ENCODE peak calls at places on chromosomes 2 and 18, in ten cellular contexts. K is IMR-90, R is uterus, Q is K562, Y is GM12878, O is tibial nerve, A is breast epithelium, H is prostate gland, V is endothelial cell of umbilical vein, U is body of pancreas. J is an unnamed sample. For H3K9me3, the result is how much of the 10 kb centered on the place peaks cover.

GRCh38 chr2:50143822-50144575 is 887.9 kb downstream of the NRXN1 start:
- DNase-seq in K (no peak), R (no peak), Q (peak), Y (peak), O (no peak), A (no peak), H (peak), V (peak), U (no peak), J (peak)

GRCh38 chr2:3971313-3972192 is 268.2 kb downstream of the DCDC2C start:
- DNase-seq in K (no peak), R (no peak), Q (no peak), Y (no peak), O (no peak), A (no peak), H (no peak), V (no peak), U (no peak), J (no peak)

GRCh38 chr2:17901246-17901645 is 22.8 kb downstream of the KCNS3 start:
- DNase-seq in K (no peak), R (no peak), Q (no peak), Y (no peak), O (peak), A (no peak), H (no peak), V (no peak), U (no peak), J (no peak)

GRCh38 chr18:48018806-48019295 is 88.4 kb upstream of the SMAD2 start:
- DNase-seq in K (no peak), R (no peak), Q (no peak), Y (no peak), O (no peak), A (no peak), H (no peak), V (no peak), U (no peak), J (no peak)

GRCh38 chr2:127597984-127598380 is 48.0 kb upstream of the GPR17 start:
- DNase-seq in K (peak), R (no peak), Q (no peak), Y (no peak), O (no peak), A (no peak), H (no peak), V (no peak), U (no peak), J (no peak)

GRCh38 chr18:76866631-76867030 is 44.3 kb downstream of the ZNF236 start:
- DNase-seq in K (no peak), R (no peak), Q (no peak), Y (no peak), O (no peak), A (no peak), H (no peak), V (no peak), U (no peak), J (no peak)

GRCh38 chr2:207107551-207107950 is 58.2 kb downstream of the KLF7 start:
- DNase-seq in K (no peak), R (no peak), Q (no peak), Y (no peak), O (no peak), A (no peak), H (no peak), V (no peak), U (no peak), J (no peak)

GRCh38 chr2:127569274-127570065 is 34.0 kb downstream of the MYO7B start:
- DNase-seq in K (peak), R (no peak), Q (no peak), Y (no peak), O (no peak), A (no peak), H (no peak), V (peak), U (no peak), J (peak)

GRCh38 chr2:39492701-39493100 is 55.6 kb upstream of the MAP4K3 start:
- DNase-seq in K (no peak), R (no peak), Q (no peak), Y (no peak), O (no peak), A (no peak), H (no peak), V (no peak), U (no peak), J (no peak)

GRCh38 chr18:48885951-48886400 is 64.8 kb downstream of the SMAD7 start:
- DNase-seq in K (no peak), R (no peak), Q (no peak), Y (no peak), O (no peak), A (no peak), H (no peak), V (no peak), U (no peak), J (no peak)

GRCh38 chr2:168416555-168416954 is 39.5 kb upstream of the CERS6 start:
- DNase-seq in K (no peak), R (no peak), Q (no peak), Y (no peak), O (no peak), A (no peak), H (no peak), V (no peak), U (no peak), J (no peak)

GRCh38 chr2:182914852-182915251 is 48.4 kb upstream of the FRZB start:
- DNase-seq in K (no peak), R (no peak), Q (no peak), Y (no peak), O (no peak), A (no peak), H (no peak), V (no peak), U (no peak), J (no peak)

GRCh38 chr2:182911813-182912517 is 45.5 kb upstream of the FRZB start:
- DNase-seq in K (peak), R (no peak), Q (no peak), Y (no peak), O (no peak), A (no peak), H (no peak), V (no peak), U (no peak), J (no peak)

GRCh38 chr2:182913064-182913463 is 46.6 kb upstream of the FRZB start:
- DNase-seq in K (no peak), R (no peak), Q (no peak), Y (no peak), O (no peak), A (no peak), H (no peak), V (no peak), U (no peak), J (no peak)

GRCh38 chr2:182915369-182916326 is 49.2 kb upstream of the FRZB start:
- DNase-seq in K (peak), R (no peak), Q (no peak), Y (no peak), O (no peak), A (no peak), H (no peak), V (no peak), U (no peak), J (peak)

DNA sequence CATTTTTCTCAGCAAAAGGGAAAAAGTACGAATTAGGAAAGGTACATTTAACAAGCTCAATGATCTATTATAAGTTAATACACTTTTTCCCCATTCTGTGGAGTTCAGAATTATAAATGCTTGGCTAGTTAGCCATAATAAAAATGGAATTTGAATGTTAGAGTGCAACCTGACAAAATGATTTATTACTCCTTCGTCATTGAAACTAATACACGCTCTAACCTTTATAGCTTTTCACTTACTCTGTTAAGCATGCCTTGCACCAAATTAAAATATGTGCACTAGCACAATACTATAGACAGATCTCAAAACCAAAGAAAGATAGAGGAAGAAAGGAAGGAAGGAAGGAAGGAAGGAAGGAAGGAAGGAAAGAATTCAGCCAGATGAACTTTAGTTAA is 46.1 kb upstream of the FRZB start:
- DNase-seq in K (no peak), R (no peak), Q (no peak), Y (no peak), O (no peak), A (no peak), H (no peak), V (no peak), U (no peak), J (no peak)
- H3K4me3 ChIP-seq in K (no peak), R (no peak), Q (no peak), Y (no peak), O (no peak), A (no peak), H (no peak), V (no peak), U (no peak), J (no peak)

GRCh38 chr2:25777077-25777476 is 101.2 kb downstream of the ASXL2 start:
- DNase-seq in K (no peak), R (no peak), Q (no peak), Y (no peak), O (no peak), A (no peak), H (no peak), V (no peak), U (no peak), J (no peak)

GRCh38 chr2:25772078-25772477 is 98.7 kb upstream of the DTNB start:
- DNase-seq in K (no peak), R (no peak), Q (no peak), Y (no peak), O (no peak), A (no peak), H (no peak), V (no peak), U (no peak), J (no peak)
- H3K9me3 ChIP-seq in K (under half), R (under half), Q (under half), Y (under half), O (under half), A (under half), H (under half), V (under half), U (under half), J (under half)

GRCh38 chr2:172943563-172943962 is 132.1 kb upstream of the MAP3K20 start:
- DNase-seq in K (no peak), R (no peak), Q (no peak), Y (no peak), O (no peak), A (no peak), H (no peak), V (no peak), U (no peak), J (no peak)

GRCh38 chr2:172938713-172939375 is 136.8 kb upstream of the MAP3K20 start:
- DNase-seq in K (peak), R (no peak), Q (no peak), Y (no peak), O (no peak), A (no peak), H (no peak), V (no peak), U (no peak), J (no peak)

GRCh38 chr2:172937884-172938712 is 137.5 kb upstream of the MAP3K20 start:
- DNase-seq in K (no peak), R (no peak), Q (no peak), Y (no peak), O (no peak), A (no peak), H (no peak), V (no peak), U (no peak), J (no peak)
- TF ChIP-seq POLR2A in K (no peak), R (no peak), Q (no peak), Y (no peak), O (no peak), A (no peak), H (no peak), V (no peak), U (no peak), J (no peak)

GRCh38 chr18:712401-713134 is at the start of gene ENOSF1:
- DNase-seq in K (peak), R (peak), Q (peak), Y (no peak), O (peak), A (peak), H (peak), V (peak), U (peak), J (peak)

GRCh38 chr18:711693-712400 is 583 bp downstream of the ENOSF1 start:
- DNase-seq in K (peak), R (peak), Q (peak), Y (peak), O (peak), A (peak), H (peak), V (peak), U (peak), J (peak)

GRCh38 chr18:711330-711692 is 1.1 kb downstream of the ENOSF1 start:
- DNase-seq in K (no peak), R (no peak), Q (peak), Y (no peak), O (no peak), A (no peak), H (no peak), V (no peak), U (no peak), J (no peak)

GRCh38 chr18:710418-711300 is 1.8 kb downstream of the ENOSF1 start:
- DNase-seq in K (no peak), R (no peak), Q (no peak), Y (no peak), O (no peak), A (no peak), H (no peak), V (no peak), U (peak), J (no peak)

GRCh38 chr18:713135-713490 is 683 bp upstream of the ENOSF1 start:
- DNase-seq in K (no peak), R (no peak), Q (no peak), Y (no peak), O (no peak), A (no peak), H (no peak), V (no peak), U (no peak), J (no peak)
- H3K4me3 ChIP-seq in K (no peak), R (no peak), Q (no peak), Y (no peak), O (peak), A (peak), H (peak), V (no peak), U (no peak), J (no peak)

GRCh38 chr2:84467389-84467788 is 8.3 kb upstream of the SUCLG1 start:
- DNase-seq in K (no peak), R (no peak), Q (no peak), Y (no peak), O (no peak), A (no peak), H (no peak), V (no peak), U (no peak), J (no peak)
- H3K9me3 ChIP-seq in K (under half), R (under half), Q (under half), Y (under half), O (under half), A (under half), H (under half), V (under half), U (under half), J (under half)

GRCh38 chr2:84459028-84459943 is at the start of gene SUCLG1:
- DNase-seq in K (peak), R (peak), Q (peak), Y (peak), O (peak), A (peak), H (peak), V (peak), U (peak), J (peak)
- TF ChIP-seq POLR2A in K (peak), R (peak), Q (peak), Y (peak), O (peak), A (no peak), H (peak), V (peak), U (peak), J (peak)

J was measured in adrenal gland.